ENCODE peak calls at places on chromosomes 2 and 18, in six cellular contexts. J is A549, Z is upper lobe of left lung, X is GM12878, W is HepG2, R is K562. O is an unnamed sample.

GRCh38 chr2:174697267-174697666 is 67.0 kb downstream of the CHRNA1 start:
- ATAC-seq in J (peak; percentile 98), Z (peak; percentile 88), X (peak; percentile 98), W (peak; percentile 99), R (peak; percentile 99), O (peak; percentile 72)

GRCh38 chr18:50398947-50399346 is 24.1 kb downstream of the SKA1 start:
- ATAC-seq in J (no peak), Z (no peak), X (no peak), W (no peak), R (no peak), O (no peak)

GRCh38 chr2:238285653-238286082 is 2.7 kb downstream of the PER2 start:
- ATAC-seq in J (peak; percentile 46), Z (peak; percentile 70), X (no peak), W (peak; percentile 59), R (no peak), O (peak; percentile 55)

GRCh38 chr2:25697559-25698341 is 24.4 kb upstream of the DTNB start:
- ATAC-seq in J (peak; percentile 10), Z (no peak), X (no peak), W (peak; percentile 84), R (peak; percentile 38), O (no peak)

GRCh38 chr18:68840554-68841263 is 42.8 kb downstream of the CCDC102B start:
- ATAC-seq in J (peak; percentile 55), Z (peak; percentile 83), X (no peak), W (no peak), R (no peak), O (peak; percentile 80)

GRCh38 chr2:218017211-218018053 is 14.6 kb upstream of the TNS1 start:
- ATAC-seq in J (peak; percentile 18), Z (peak; percentile 85), X (no peak), W (peak; percentile 11), R (no peak), O (peak; percentile 73)

GRCh38 chr2:8296340-8296739 is 385.5 kb upstream of the ID2 start:
- ATAC-seq in J (no peak), Z (no peak), X (no peak), W (no peak), R (no peak), O (no peak)

GRCh38 chr2:132608222-132608795 is 61.7 kb downstream of the LYPD1 start:
- ATAC-seq in J (no peak), Z (no peak), X (no peak), W (no peak), R (no peak), O (no peak)

GRCh38 chr2:159427048-159427447 is 140.5 kb upstream of the WDSUB1 start:
- ATAC-seq in J (no peak), Z (no peak), X (no peak), W (no peak), R (no peak), O (no peak)

GRCh38 chr2:226118471-226119429 is 680.9 kb downstream of the IRS1 start:
- ATAC-seq in J (peak; percentile 68), Z (peak; percentile 86), X (no peak), W (peak; percentile 81), R (no peak), O (peak; percentile 84)

GRCh38 chr18:74229891-74230290 is 61.9 kb downstream of the CYB5A start:
- ATAC-seq in J (no peak), Z (no peak), X (no peak), W (no peak), R (no peak), O (no peak)

GRCh38 chr2:133633851-133634250 is 65.6 kb upstream of the NCKAP5 start:
- ATAC-seq in J (no peak), Z (peak; percentile 95), X (no peak), W (no peak), R (no peak), O (no peak)

GRCh38 chr2:128274218-128274617 is 44.5 kb downstream of the HS6ST1 start:
- ATAC-seq in J (no peak), Z (no peak), X (no peak), W (no peak), R (no peak), O (no peak)

GRCh38 chr18:37483984-37484892 is 81.4 kb downstream of the CELF4 start:
- ATAC-seq in J (no peak), Z (no peak), X (no peak), W (no peak), R (no peak), O (no peak)

GRCh38 chr2:234243871-234244565 is 193.5 kb downstream of the SPP2 start:
- ATAC-seq in J (peak; percentile 59), Z (no peak), X (no peak), W (no peak), R (no peak), O (no peak)

GRCh38 chr2:9968940-9969497 is 17.5 kb downstream of the GRHL1 start:
- ATAC-seq in J (no peak), Z (no peak), X (no peak), W (no peak), R (no peak), O (no peak)

GRCh38 chr2:65046633-65047407 is 9.4 kb upstream of the CEP68 start:
- ATAC-seq in J (no peak), Z (peak; percentile 65), X (no peak), W (no peak), R (no peak), O (peak; percentile 63)

GRCh38 chr2:112547333-112547732 is 5.1 kb downstream of the POLR1B start:
- ATAC-seq in J (no peak), Z (peak; percentile 32), X (no peak), W (no peak), R (no peak), O (no peak)

GRCh38 chr2:71281950-71282349 is 49.6 kb upstream of the ZNF638 start:
- ATAC-seq in J (no peak), Z (no peak), X (no peak), W (no peak), R (no peak), O (no peak)

GRCh38 chr2:239355724-239356123 is 45.1 kb downstream of the HDAC4 start:
- ATAC-seq in J (no peak), Z (no peak), X (no peak), W (peak; percentile 46), R (no peak), O (peak; percentile 73)
- H3K4me1 ChIP-seq in J (no peaks in the 10 kb centered on the region), Z (no peaks in the 10 kb centered on the region), X (no peaks in the 10 kb centered on the region), W (peaks cover 16% of the 10 kb centered on the region), R (peaks cover 5% of the 10 kb centered on the region), O (peaks cover 5% of the 10 kb centered on the region)

GRCh38 chr2:85462337-85462736 is 43.8 kb downstream of the SH2D6 start:
- ATAC-seq in J (no peak), Z (no peak), X (no peak), W (no peak), R (no peak), O (no peak)
- TF ChIP-seq EP300 in J (no peak), Z (no peak), X (no peak), W (no peak), R (no peak), O (no peak)

DNA sequence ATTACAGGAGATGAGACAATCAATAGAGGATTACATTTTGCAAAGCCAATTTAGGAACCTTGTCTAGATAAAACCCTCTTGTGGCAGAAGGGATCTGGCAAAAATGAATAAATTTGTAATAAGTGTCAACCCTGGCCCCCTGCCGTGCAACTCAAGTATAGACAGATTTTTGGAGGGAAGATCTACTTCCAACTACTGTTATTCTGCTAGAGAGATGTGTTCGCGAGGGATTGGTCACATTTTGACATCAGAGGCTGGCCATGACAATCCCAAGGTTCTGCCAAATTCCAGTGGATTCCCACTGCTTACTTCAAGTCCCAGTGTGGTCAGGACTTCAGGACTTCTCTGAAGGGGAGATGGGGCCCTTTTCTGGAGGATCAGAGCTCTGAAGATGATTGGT is 192.6 kb downstream of the SH3RF3 start:
- ATAC-seq in J (no peak), Z (no peak), X (no peak), W (no peak), R (no peak), O (no peak)
- H3K4me1 ChIP-seq in J (no peaks in the 10 kb centered on the region), Z (peaks cover 49% of the 10 kb centered on the region), X (no peaks in the 10 kb centered on the region), W (peaks cover 17% of the 10 kb centered on the region), R (no peaks in the 10 kb centered on the region), O (peaks cover 40% of the 10 kb centered on the region)

GRCh38 chr2:229636568-229636967 is 77.8 kb downstream of the DNER start:
- ATAC-seq in J (no peak), Z (no peak), X (no peak), W (no peak), R (peak; percentile 48), O (no peak)

GRCh38 chr2:229629039-229629438 is 85.3 kb downstream of the DNER start:
- ATAC-seq in J (no peak), Z (no peak), X (no peak), W (no peak), R (no peak), O (no peak)

GRCh38 chr2:229633546-229633945 is 80.8 kb downstream of the DNER start:
- ATAC-seq in J (no peak), Z (no peak), X (no peak), W (no peak), R (no peak), O (no peak)

GRCh38 chr2:229634574-229635185 is 79.7 kb downstream of the DNER start:
- ATAC-seq in J (no peak), Z (no peak), X (no peak), W (no peak), R (no peak), O (no peak)
- TF ChIP-seq EP300 in J (no peak), Z (no peak), X (no peak), W (no peak), R (no peak), O (no peak)

O was measured in gastroesophageal sphincter.